ENCODE peak calls at places on chromosomes 11 and 22, in five cellular contexts. W is AG04450, X is psoas muscle, K is HCT116, E is neural progenitor cell. T is an unnamed sample.

GRCh38 chr11:126718319-126718718 is 282.3 kb downstream of the KIRREL3 start:
- DNase-seq in W (no peak), X (no peak), K (no peak), E (no peak), T (no peak)

GRCh38 chr11:18617688-18618340 is 16.3 kb downstream of the SPTY2D1 start:
- DNase-seq in W (no peak), X (no peak), K (no peak), E (no peak), T (no peak)

GRCh38 chr22:32444068-32444467 is 20.2 kb downstream of the BPIFC start:
- DNase-seq in W (no peak), X (no peak), K (peak; percentile 34), E (peak; percentile 45), T (no peak)

GRCh38 chr11:18633256-18634139 is 644 bp downstream of the SPTY2D1 start:
- DNase-seq in W (no peak), X (peak; percentile 12), K (no peak), E (no peak), T (no peak)

GRCh38 chr11:71078482-71078881 is 173.9 kb downstream of the SHANK2 start:
- DNase-seq in W (no peak), X (no peak), K (peak; percentile 18), E (no peak), T (no peak)

GRCh38 chr11:74672332-74672955 is 58.8 kb downstream of the CHRDL2 start:
- DNase-seq in W (no peak), X (no peak), K (no peak), E (no peak), T (no peak)

GRCh38 chr11:114211444-114212122 is 84.6 kb upstream of the NNMT start:
- DNase-seq in W (no peak), X (no peak), K (no peak), E (peak; percentile 80), T (no peak)

GRCh38 chr22:46815559-46815895 is 53.1 kb downstream of the TBC1D22A start:
- DNase-seq in W (no peak), X (no peak), K (no peak), E (no peak), T (no peak)

GRCh38 chr22:42273855-42274451 is 3.5 kb upstream of the TCF20 start:
- DNase-seq in W (no peak), X (no peak), K (no peak), E (peak; percentile 87), T (no peak)

GRCh38 chr22:38346506-38346905 is 29.3 kb upstream of the CSNK1E start:
- DNase-seq in W (no peak), X (no peak), K (no peak), E (no peak), T (no peak)

GRCh38 chr11:132007184-132007583 is 636.8 kb downstream of the NTM start:
- DNase-seq in W (no peak), X (no peak), K (no peak), E (no peak), T (no peak)

GRCh38 chr11:126968915-126969314 is 31.7 kb downstream of the KIRREL3 start:
- DNase-seq in W (no peak), X (no peak), K (no peak), E (peak; percentile 72), T (no peak)

GRCh38 chr11:134231958-134232674 is 7.6 kb downstream of the VPS26B start:
- DNase-seq in W (no peak), X (no peak), K (no peak), E (no peak), T (no peak)

GRCh38 chr11:12673924-12674570 is at the start of gene TEAD1:
- DNase-seq in W (peak; percentile 93), X (peak; percentile 96), K (peak; percentile 74), E (peak; percentile 98), T (peak; percentile 89)

GRCh38 chr11:88886796-88887195 is 179.0 kb downstream of the GRM5 start:
- DNase-seq in W (peak; percentile 10), X (no peak), K (peak; percentile 55), E (peak; percentile 70), T (peak; percentile 15)

GRCh38 chr11:2167141-2168045 is 4.2 kb downstream of the TH start:
- DNase-seq in W (no peak), X (no peak), K (no peak), E (no peak), T (no peak)

GRCh38 chr22:17164392-17165024 is 5.4 kb upstream of the HDHD5 start:
- DNase-seq in W (no peak), X (no peak), K (peak; percentile 37), E (no peak), T (no peak)

GRCh38 chr11:76629133-76629852 is 41.3 kb downstream of the LRRC32 start:
- DNase-seq in W (no peak), X (peak; percentile 34), K (no peak), E (no peak), T (no peak)

GRCh38 chr11:122758974-122759373 is 79.3 kb upstream of the CRTAM start:
- DNase-seq in W (no peak), X (no peak), K (no peak), E (no peak), T (no peak)

GRCh38 chr11:124740277-124740882 is 638 bp downstream of the NRGN start:
- DNase-seq in W (no peak), X (no peak), K (no peak), E (peak; percentile 53), T (no peak)

GRCh38 chr11:131591051-131591461 is 220.6 kb downstream of the NTM start:
- DNase-seq in W (no peak), X (no peak), K (no peak), E (peak; percentile 49), T (no peak)

GRCh38 chr11:134124660-134125451 is 56.0 kb downstream of the JAM3 start:
- DNase-seq in W (no peak), X (peak; percentile 51), K (no peak), E (peak; percentile 89), T (no peak)

GRCh38 chr11:8352852-8353505 is 89.3 kb upstream of the LMO1 start:
- DNase-seq in W (no peak), X (no peak), K (no peak), E (peak; percentile 29), T (no peak)

GRCh38 chr22:20315337-20316216 is 4.3 kb downstream of the DGCR6L start:
- DNase-seq in W (no peak), X (no peak), K (no peak), E (peak; percentile 1), T (no peak)

GRCh38 chr11:32893947-32894827 is 1.6 kb downstream of the QSER1 start:
- DNase-seq in W (peak; percentile 66), X (no peak), K (peak; percentile 88), E (peak; percentile 69), T (peak; percentile 61)

GRCh38 chr11:64083681-64084080 is 48.0 kb downstream of the FLRT1 start:
- DNase-seq in W (no peak), X (no peak), K (no peak), E (no peak), T (no peak)

GRCh38 chr22:22032906-22033802 is 50.6 kb upstream of the TOP3B start:
- DNase-seq in W (no peak), X (no peak), K (no peak), E (no peak), T (no peak)

GRCh38 chr22:22033803-22034468 is 51.3 kb upstream of the TOP3B start:
- DNase-seq in W (no peak), X (no peak), K (no peak), E (no peak), T (no peak)

GRCh38 chr22:22031571-22031970 is 49.0 kb upstream of the TOP3B start:
- DNase-seq in W (no peak), X (no peak), K (no peak), E (no peak), T (no peak)

GRCh38 chr22:22031183-22031560 is 48.6 kb upstream of the TOP3B start:
- DNase-seq in W (no peak), X (no peak), K (no peak), E (no peak), T (no peak)

DNA sequence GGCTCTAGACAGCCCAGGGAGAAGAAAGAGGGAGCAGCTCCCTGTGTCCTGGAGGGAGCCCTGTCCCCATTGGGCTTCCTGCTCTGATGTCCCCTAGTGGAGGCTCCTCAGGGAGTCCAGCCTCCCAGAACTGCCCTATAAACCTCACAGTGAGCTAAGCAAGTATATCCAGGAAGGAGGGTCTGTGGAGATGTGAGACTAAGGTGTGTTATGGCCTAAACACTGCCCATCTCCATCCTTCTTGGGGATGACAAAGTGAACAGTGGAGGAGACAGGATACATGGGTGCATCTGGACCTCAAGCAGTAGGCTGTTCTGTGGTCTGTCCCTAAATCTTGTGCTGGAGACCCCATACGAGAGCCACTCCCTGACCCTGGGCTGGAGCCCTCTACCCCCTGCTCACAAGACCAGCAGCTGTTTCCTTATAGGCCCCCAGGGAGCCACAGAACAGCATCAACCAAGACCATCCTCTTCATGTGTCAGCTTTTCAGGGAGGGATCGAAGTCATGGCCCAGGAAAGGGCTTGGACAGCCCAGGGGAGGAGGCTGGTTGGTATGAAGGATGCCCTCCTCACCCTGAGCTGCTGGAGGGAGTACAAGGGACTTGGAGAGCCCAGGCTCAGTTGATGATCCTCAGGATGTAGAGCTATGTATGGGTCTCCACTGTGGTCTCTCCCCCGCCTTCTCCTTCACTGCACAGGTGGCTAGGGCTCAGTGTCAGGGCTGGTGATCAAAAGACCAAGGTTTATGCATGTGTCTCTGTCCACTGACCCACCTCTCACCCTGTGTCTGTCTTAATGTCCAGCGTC is 49.7 kb upstream of the TOP3B start:
- DNase-seq in W (no peak), X (no peak), K (no peak), E (no peak), T (no peak)
- H3K4me3 ChIP-seq in W (no peak overlapping the region), X (no peak overlapping the region), K (no peak overlapping the region), E (no peak overlapping the region), T (no peak overlapping the region)

GRCh38 chr11:86244522-86245368 is at the start of gene EED:
- DNase-seq in W (peak; percentile 85), X (peak; percentile 97), K (peak; percentile 86), E (peak; percentile 98), T (peak; percentile 84)
- H3K4me3 ChIP-seq in W (peak within 1 kb of the TSS; percentile 86), X (peak within 1 kb of the TSS; percentile 86), K (peak within 1 kb of the TSS; percentile 92), E (peak within 1 kb of the TSS; percentile 77), T (peak within 1 kb of the TSS; percentile 79)

GRCh38 chr22:35838849-35839646 is 121.4 kb downstream of the APOL5 start:
- DNase-seq in W (peak; percentile 50), X (peak; percentile 25), K (peak; percentile 24), E (peak; percentile 68), T (no peak)
- H3K4me3 ChIP-seq in W (peak overlapping the region; percentile 73), X (peak overlapping the region; percentile 67), K (peak overlapping the region; percentile 69), E (peak overlapping the region; percentile 77), T (peak overlapping the region; percentile 55)

GRCh38 chr11:20618083-20618482 is 18.7 kb downstream of the SLC6A5 start:
- DNase-seq in W (no peak), X (no peak), K (no peak), E (no peak), T (no peak)

GRCh38 chr11:20616908-20617307 is 17.5 kb downstream of the SLC6A5 start:
- DNase-seq in W (no peak), X (peak; percentile 34), K (no peak), E (no peak), T (no peak)

GRCh38 chr11:20620988-20621387 is 21.6 kb downstream of the SLC6A5 start:
- DNase-seq in W (no peak), X (no peak), K (no peak), E (no peak), T (no peak)

GRCh38 chr11:20621679-20622078 is 22.3 kb downstream of the SLC6A5 start:
- DNase-seq in W (no peak), X (no peak), K (no peak), E (no peak), T (no peak)

DNA sequence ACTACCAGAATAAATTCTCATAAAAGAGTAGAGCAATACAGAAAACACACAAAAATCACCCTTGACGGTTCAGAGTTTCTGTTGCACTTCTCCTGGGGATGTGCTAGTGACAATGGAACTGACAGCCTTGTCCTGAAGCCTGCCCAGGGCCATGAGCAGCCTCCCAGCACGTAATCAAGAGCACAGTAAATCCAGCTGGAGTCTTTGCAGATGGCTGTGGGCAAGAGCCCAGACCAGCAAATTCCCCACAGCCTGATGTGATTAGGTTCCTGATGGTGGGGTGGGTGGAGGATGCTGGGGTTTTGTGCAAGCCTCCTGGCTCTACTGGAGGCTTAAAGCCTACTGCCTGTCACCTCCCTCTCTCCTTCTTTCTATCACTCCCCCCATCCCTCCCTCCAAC is 17.9 kb downstream of the SLC6A5 start:
- DNase-seq in W (no peak), X (no peak), K (no peak), E (no peak), T (no peak)
- H3K4me3 ChIP-seq in W (no peak overlapping the region), X (no peak overlapping the region), K (no peak overlapping the region), E (no peak overlapping the region), T (no peak overlapping the region)

T was measured in skeletal muscle cell.